ENCODE peak calls at places on chromosomes 13 and 19, in seven cellular contexts. K is HCT116, Y is lower leg skin, U is suprapubic skin, X is heart left ventricle, L is right lobe of liver, Q is A549. P is an unnamed sample.

GRCh38 chr13:81872581-81872980 is 1531.7 kb upstream of the SPRY2 start:
- DNase-seq in U (no peak), K (peak), Y (no peak), L (no peak), X (no peak), Q (no peak), P (no peak)

GRCh38 chr13:23871616-23872220 is 17.5 kb downstream of the MIPEP start:
- DNase-seq in K (no peak), L (no peak), Q (no peak), U (no peak), Y (no peak), X (no peak), P (no peak)

GRCh38 chr19:2278504-2279158 is 3.3 kb downstream of the PEAK3 start:
- DNase-seq in Y (no peak), L (no peak), K (no peak), U (peak), X (no peak), Q (no peak), P (no peak)

GRCh38 chr19:52343548-52343947 is 7.5 kb downstream of the ZNF610 start:
- DNase-seq in X (peak), Q (no peak), Y (no peak), L (no peak), K (peak), U (peak), P (peak)

GRCh38 chr19:38381138-38381537 is 6.7 kb downstream of the GGN start:
- DNase-seq in L (no peak), Q (no peak), Y (no peak), K (no peak), X (no peak), U (no peak), P (no peak)

GRCh38 chr13:33069365-33069764 is 53.1 kb downstream of the KL start:
- DNase-seq in Q (no peak), Y (no peak), L (no peak), X (no peak), U (no peak), K (no peak), P (no peak)

GRCh38 chr19:15280915-15281683 is 48.9 kb upstream of the EPHX3 start:
- DNase-seq in U (peak), Y (peak), Q (no peak), K (no peak), X (peak), L (peak), P (peak)

GRCh38 chr13:101308247-101309013 is 107.9 kb downstream of the NALCN start:
- DNase-seq in Y (no peak), U (no peak), X (no peak), Q (no peak), L (no peak), K (no peak), P (no peak)

GRCh38 chr19:34171539-34171876 is 796 bp upstream of the LSM14A start:
- DNase-seq in U (no peak), Y (no peak), L (no peak), X (no peak), K (no peak), Q (peak), P (no peak)

GRCh38 chr13:77222000-77222690 is 104.7 kb downstream of the MYCBP2 start:
- DNase-seq in X (no peak), Y (no peak), U (no peak), Q (no peak), L (no peak), K (no peak), P (no peak)

GRCh38 chr19:55486971-55487883 is 1.0 kb upstream of the SSC5D start:
- DNase-seq in X (peak), Y (no peak), L (no peak), Q (peak), K (no peak), U (peak), P (peak)

GRCh38 chr13:60591348-60591747 is 194.3 kb downstream of the TDRD3 start:
- DNase-seq in U (no peak), X (no peak), Y (no peak), L (no peak), Q (no peak), K (no peak), P (no peak)

GRCh38 chr19:49020931-49021895 is 2.9 kb downstream of the CGB3 start:
- DNase-seq in Y (no peak), K (no peak), L (no peak), X (no peak), U (no peak), Q (no peak), P (no peak)

GRCh38 chr19:29596885-29597525 is 9.1 kb upstream of the POP4 start:
- DNase-seq in Y (no peak), L (no peak), K (no peak), Q (no peak), U (no peak), X (no peak), P (no peak)

GRCh38 chr13:93248627-93249047 is 22.0 kb downstream of the GPC6 start:
- DNase-seq in L (peak), X (no peak), Y (no peak), Q (no peak), U (no peak), K (no peak), P (no peak)

GRCh38 chr13:37443538-37443937 is 155.0 kb downstream of the POSTN start:
- DNase-seq in Q (no peak), X (no peak), U (no peak), Y (no peak), L (no peak), K (no peak), P (no peak)

GRCh38 chr19:30649149-30649548 is 277.0 kb downstream of the ZNF536 start:
- DNase-seq in L (no peak), K (no peak), U (no peak), Y (no peak), X (no peak), Q (no peak), P (no peak)

GRCh38 chr19:39499082-39499642 is 415 bp downstream of the DLL3 start:
- DNase-seq in L (no peak), K (no peak), X (no peak), Y (no peak), Q (no peak), U (no peak), P (no peak)

GRCh38 chr13:46176756-46177155 is 5.2 kb downstream of the LCP1 start:
- DNase-seq in Q (no peak), X (no peak), K (no peak), Y (no peak), U (no peak), L (no peak), P (no peak)
- TF ChIP-seq CTCF in Q (no peak), X (no peak), K (no peak), Y (no peak), U (no peak), L (no peak), P (no peak)

DNA sequence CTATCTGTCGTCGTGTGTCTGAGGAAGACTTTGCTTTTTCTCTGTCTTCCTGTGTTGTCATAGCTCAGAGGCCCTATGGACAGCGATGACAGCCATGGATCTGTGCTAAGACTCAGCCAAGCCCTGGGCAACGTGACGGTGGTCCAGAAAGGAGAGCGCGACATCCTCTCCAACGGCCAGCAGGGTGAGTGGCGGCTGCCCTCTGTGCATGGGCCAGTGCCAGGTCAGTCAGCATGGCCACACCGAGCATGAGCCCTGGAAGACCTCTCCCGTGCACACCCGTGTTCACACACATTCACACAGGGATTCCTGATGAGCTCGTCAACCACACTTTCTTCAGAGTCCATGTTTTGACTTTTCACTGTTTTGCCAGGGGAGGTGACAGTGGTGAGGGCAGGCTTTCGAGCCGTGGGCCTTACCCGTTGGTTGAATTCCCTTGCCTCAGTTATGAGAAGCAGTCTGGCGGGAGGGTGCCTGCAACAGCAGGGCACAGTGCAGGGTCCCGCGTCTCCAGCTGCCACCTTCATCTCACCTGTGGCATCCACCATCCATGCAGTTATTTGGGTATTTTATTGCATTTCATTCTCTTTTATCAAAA is 20.2 kb downstream of the NAXD start:
- DNase-seq in Q (no peak), L (no peak), U (no peak), K (no peak), X (no peak), Y (no peak), P (no peak)
- TF ChIP-seq POLR2A in Q (no peak), L (no peak), U (no peak), K (no peak), X (no peak), Y (no peak), P (no peak)

GRCh38 chr19:4647676-4648644 is 8.6 kb downstream of the TNFAIP8L1 start:
- DNase-seq in Y (no peak), X (peak), K (no peak), L (peak), U (no peak), Q (no peak), P (peak)
- TF ChIP-seq CTCF in Y (no peak), X (peak), K (no peak), L (peak), U (no peak), Q (no peak), P (no peak)

DNA sequence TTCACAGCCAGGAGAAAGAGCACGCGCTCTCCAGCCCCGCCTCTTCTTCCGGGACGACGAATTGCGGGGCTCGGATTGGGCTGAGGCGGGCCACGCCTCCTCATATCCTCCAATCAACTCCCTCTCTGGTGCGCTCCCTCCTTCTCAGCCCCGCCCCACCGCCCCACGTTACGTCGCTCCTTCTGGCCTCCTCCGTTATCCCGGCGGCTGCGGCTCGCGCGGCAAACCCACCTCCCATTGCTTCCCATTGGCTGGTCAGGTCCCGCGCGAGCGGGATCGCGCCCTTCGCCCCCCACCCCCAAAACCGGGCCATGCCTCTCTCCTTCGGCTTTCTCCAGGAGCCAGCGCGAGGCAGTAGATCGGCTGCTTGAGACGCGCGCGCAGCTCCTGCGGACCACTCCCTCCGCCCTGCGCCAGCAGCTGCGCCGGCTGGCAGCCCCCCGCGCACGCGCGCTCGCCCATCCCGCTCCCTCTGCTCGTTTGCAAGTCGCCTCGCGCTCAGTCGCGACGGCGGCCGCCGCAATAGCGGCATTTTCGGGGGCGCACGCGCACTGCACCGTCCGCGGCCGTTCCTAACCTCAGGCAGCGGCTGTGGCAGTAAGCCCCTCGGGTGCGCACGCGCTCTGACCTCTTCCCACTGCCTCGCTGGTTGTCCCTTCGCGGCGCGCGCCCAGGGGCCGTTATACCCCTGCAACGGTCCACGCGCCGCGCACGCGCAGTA is 512 bp upstream of the ARHGAP35 start:
- DNase-seq in U (peak), X (peak), Y (peak), L (peak), Q (peak), K (peak), P (peak)
- TF ChIP-seq POLR2A in U (peak), X (no peak), Y (no peak), L (peak), Q (peak), K (peak), P (peak)

DNA sequence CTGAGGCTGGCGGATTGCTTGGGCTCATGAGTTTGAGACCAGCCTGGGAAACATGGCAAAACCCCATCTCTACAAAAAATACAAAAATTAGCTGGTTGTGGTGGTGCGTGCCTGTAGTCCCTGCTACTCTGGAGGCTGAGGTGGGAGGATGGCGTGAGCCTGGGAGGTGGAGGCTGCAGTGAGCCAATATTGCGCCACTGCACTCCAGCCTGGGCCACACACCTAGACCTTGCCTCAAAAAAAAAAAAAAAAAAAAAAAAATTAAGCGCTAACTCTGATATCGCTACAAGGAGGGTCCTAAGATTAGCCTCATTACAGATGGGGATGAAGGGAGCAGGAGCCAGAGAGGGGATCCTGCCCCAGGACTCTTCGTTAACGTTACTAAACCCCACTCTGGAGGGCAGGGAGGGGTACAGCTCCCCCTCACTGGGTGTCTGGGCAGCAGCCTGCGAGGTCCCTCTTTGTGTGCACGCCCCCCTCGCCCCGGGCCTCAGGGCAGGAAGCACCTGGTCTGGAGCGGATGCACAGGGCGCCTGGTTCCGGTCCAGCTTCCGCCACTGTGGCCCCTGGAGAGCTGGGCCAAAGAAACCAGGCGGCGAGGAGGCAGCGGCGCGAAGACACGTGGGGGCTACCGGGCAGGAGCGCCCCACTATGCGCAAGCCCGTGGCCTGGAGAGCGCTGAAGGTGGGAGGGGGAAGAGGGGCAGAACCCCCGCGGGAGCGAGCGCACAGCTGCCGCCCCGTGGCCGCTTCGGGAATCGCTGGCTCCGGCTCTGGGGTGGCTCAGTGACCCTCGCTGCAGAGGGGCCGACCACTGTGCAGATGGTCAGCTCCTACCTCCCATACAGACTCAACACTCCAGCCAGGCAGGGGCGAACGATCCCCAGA is 1.5 kb upstream of the LYL1 start:
- DNase-seq in Y (peak), Q (peak), U (no peak), X (peak), L (peak), K (no peak), P (peak)
- TF ChIP-seq CTCF in Y (no peak), Q (peak), U (peak), X (peak), L (peak), K (no peak), P (peak)

GRCh38 chr19:45692187-45693111 is at the start of gene QPCTL:
- DNase-seq in K (peak), U (peak), X (peak), L (peak), Y (peak), Q (peak), P (peak)

GRCh38 chr19:45682117-45682516 is 9.6 kb downstream of the SNRPD2 start:
- DNase-seq in Y (no peak), U (no peak), X (no peak), Q (no peak), L (no peak), K (no peak), P (no peak)

GRCh38 chr19:45691516-45692186 is at the start of gene SNRPD2:
- DNase-seq in U (peak), Y (peak), Q (peak), K (peak), L (peak), X (peak), P (peak)

GRCh38 chr19:45682908-45683307 is 8.8 kb downstream of the SNRPD2 start:
- DNase-seq in K (no peak), Q (no peak), X (no peak), U (no peak), L (no peak), Y (no peak), P (no peak)

GRCh38 chr19:45687599-45687998 is 4.2 kb downstream of the SNRPD2 start:
- DNase-seq in L (no peak), U (no peak), Q (no peak), K (no peak), X (no peak), Y (no peak), P (no peak)
- TF ChIP-seq POLR2A in L (no peak), U (no peak), Q (no peak), K (no peak), X (no peak), Y (no peak), P (no peak)